ENCODE peak calls at places on chromosomes 11 and 22, in ten cellular contexts. Y, H, V, N, R, T, Z, C, X and S are unnamed samples.

GRCh38 chr11:96012086-96012824 is 88.3 kb upstream of the MTMR2 start:
- DNase-seq in N (no peak), T (peak; percentile 27), Z (peak; percentile 54), X (peak; percentile 90), C (peak; percentile 87), R (no peak), H (no peak), Y (peak; percentile 67), V (peak; percentile 69), S (no peak)

GRCh38 chr11:6321356-6321755 is 1.1 kb upstream of the CAVIN3 start:
- DNase-seq in N (no peak), Y (no peak), H (no peak), R (no peak), Z (no peak), V (no peak), X (no peak), C (no peak), T (no peak), S (peak; percentile 24)

GRCh38 chr11:68212421-68213134 is 518 bp downstream of the KMT5B start:
- DNase-seq in Y (peak; percentile 55), C (peak; percentile 78), R (peak; percentile 43), Z (peak; percentile 75), V (peak; percentile 89), T (peak; percentile 55), N (peak; percentile 75), X (peak; percentile 78), H (peak; percentile 71), S (peak; percentile 72)

GRCh38 chr22:11628651-11629511 is 3899.1 kb upstream of the OR11H1 start:
- DNase-seq in Z (no peak), R (no peak), H (no peak), Y (no peak), C (no peak), N (no peak), T (no peak), V (no peak), X (no peak), S (no peak)

GRCh38 chr11:95451682-95452081 is 220.7 kb upstream of the SESN3 start:
- DNase-seq in V (no peak), Z (peak; percentile 73), N (no peak), T (no peak), H (no peak), C (no peak), X (peak; percentile 70), R (peak; percentile 13), Y (no peak), S (no peak)

GRCh38 chr11:44290206-44290605 is 19.7 kb downstream of the ALX4 start:
- DNase-seq in V (no peak), R (no peak), H (no peak), C (no peak), Z (no peak), N (no peak), T (no peak), X (no peak), Y (no peak), S (no peak)

GRCh38 chr11:113273720-113274119 is 40.7 kb upstream of the TTC12 start:
- DNase-seq in V (no peak), T (no peak), N (no peak), Y (no peak), H (no peak), Z (no peak), X (no peak), R (no peak), C (no peak), S (no peak)

GRCh38 chr22:19744350-19745006 is 16.1 kb upstream of the TBX1 start:
- DNase-seq in V (no peak), Z (no peak), X (no peak), N (no peak), R (no peak), H (no peak), Y (no peak), C (no peak), T (no peak), S (no peak)

GRCh38 chr11:211741-212140 is 4.2 kb downstream of the RIC8A start:
- DNase-seq in T (no peak), N (no peak), Z (no peak), V (no peak), C (no peak), Y (no peak), R (no peak), H (no peak), X (no peak), S (no peak)
- H3K27ac ChIP-seq in T (no peak overlapping the region), N (no peak overlapping the region), Z (no peak overlapping the region), V (no peak overlapping the region), C (no peak overlapping the region), Y (no peak overlapping the region), R (no peak overlapping the region), H (no peak overlapping the region), X (no peak overlapping the region), S (no peak overlapping the region)

GRCh38 chr22:22866381-22867111 is 21.1 kb upstream of the IGLL5 start:
- DNase-seq in C (no peak), N (no peak), X (peak; percentile 18), V (no peak), Y (no peak), T (peak; percentile 44), Z (no peak), R (no peak), H (no peak), S (no peak)

GRCh38 chr22:22867996-22868715 is 19.5 kb upstream of the IGLL5 start:
- DNase-seq in H (no peak), Y (no peak), Z (no peak), X (no peak), T (no peak), V (no peak), R (no peak), N (no peak), C (no peak), S (no peak)

GRCh38 chr22:22871536-22872278 is 15.9 kb upstream of the IGLL5 start:
- DNase-seq in X (no peak), C (no peak), N (no peak), Z (no peak), Y (no peak), V (no peak), T (no peak), R (no peak), H (no peak), S (no peak)

GRCh38 chr22:22872722-22873708 is 14.6 kb upstream of the IGLL5 start:
- DNase-seq in Y (no peak), Z (no peak), H (no peak), R (no peak), N (no peak), X (no peak), V (no peak), C (no peak), T (no peak), S (no peak)

DNA sequence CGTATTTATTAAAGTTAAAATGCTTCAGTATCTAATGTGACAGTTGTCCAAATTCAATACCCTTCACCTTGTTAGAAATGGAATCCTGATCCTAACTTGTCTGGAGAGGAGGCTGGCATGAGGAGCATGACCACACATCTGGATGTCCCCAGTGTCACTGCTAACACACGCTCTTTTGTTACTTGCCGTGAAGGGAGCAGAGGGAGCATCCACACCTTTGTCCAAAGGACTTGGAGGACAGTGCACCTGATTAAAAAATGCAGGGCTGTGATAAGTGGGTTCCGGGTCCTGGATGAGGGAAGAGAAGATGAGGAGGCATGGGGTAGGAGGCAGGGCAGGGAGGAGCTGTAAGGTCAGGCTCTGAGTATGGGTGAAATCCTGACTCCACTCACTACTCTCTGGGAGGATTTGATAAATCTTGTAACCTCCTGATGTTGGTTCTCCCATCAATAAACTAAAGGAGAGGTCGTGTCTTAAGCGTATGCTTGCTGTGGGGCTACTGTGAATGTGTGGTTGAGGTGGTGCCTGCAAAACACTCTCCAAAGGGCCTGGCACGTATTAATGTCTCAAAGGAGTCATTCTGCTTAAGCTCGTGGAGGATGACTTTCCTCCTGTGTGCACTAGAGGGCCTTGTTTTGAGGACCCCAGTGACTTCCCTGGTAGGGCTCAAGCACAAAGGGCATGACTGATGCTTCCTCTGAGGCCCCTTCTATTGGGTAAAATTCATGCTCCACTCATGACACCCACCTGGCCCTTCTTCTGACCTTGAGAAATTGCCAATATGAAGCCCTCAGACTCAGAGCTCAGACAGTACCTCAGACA is 16.8 kb upstream of the IGLL5 start:
- DNase-seq in Z (no peak), X (no peak), N (no peak), C (no peak), V (peak; percentile 63), Y (no peak), R (no peak), H (no peak), T (no peak), S (no peak)
- TF ChIP-seq CTCF in Z (peak; percentile 4), X (peak; percentile 2), N (no peak), C (no peak), V (peak; percentile 34), Y (peak; percentile 55), R (no peak), H (no peak), T (no peak), S (no peak)

GRCh38 chr11:119726150-119726553 is 2.8 kb downstream of the NECTIN1 start:
- DNase-seq in R (no peak), Y (no peak), V (no peak), N (no peak), T (no peak), Z (no peak), X (no peak), H (no peak), C (no peak), S (no peak)

GRCh38 chr11:119723243-119723951 is 5.6 kb downstream of the NECTIN1 start:
- DNase-seq in V (no peak), T (no peak), N (no peak), Y (peak; percentile 39), C (no peak), X (no peak), H (no peak), Z (no peak), R (no peak), S (no peak)

GRCh38 chr11:119726585-119727522 is 2.1 kb downstream of the NECTIN1 start:
- DNase-seq in Z (no peak), R (no peak), H (no peak), N (no peak), V (peak; percentile 92), T (no peak), X (no peak), Y (peak; percentile 61), C (no peak), S (no peak)

GRCh38 chr11:119723952-119724325 is 5.1 kb downstream of the NECTIN1 start:
- DNase-seq in R (no peak), H (no peak), C (no peak), N (no peak), V (no peak), Z (no peak), X (no peak), T (no peak), Y (no peak), S (no peak)

DNA sequence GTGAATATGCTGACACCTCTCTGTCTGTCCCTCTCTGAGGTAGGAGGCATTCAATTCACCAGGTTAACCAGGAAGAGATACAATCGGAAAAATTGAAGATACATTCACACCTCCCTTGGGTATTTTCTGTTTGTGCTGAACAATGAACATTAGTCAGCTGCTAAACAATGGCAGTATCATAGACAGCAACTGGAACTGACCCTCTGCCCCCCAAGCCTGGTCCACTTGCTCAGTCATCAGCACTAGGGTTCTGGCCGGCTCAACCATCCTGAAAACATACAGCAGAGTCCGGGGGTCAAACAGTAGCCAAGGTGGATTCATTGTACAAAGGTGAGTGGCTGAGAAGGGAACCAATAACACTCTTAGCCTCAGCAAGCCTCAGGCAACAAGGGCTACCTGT is 4.0 kb downstream of the NECTIN1 start:
- DNase-seq in N (no peak), C (no peak), Z (no peak), H (no peak), T (no peak), R (no peak), Y (no peak), V (no peak), X (no peak), S (no peak)
- H3K27ac ChIP-seq in N (no peak overlapping the region), C (no peak overlapping the region), Z (no peak overlapping the region), H (no peak overlapping the region), T (no peak overlapping the region), R (no peak overlapping the region), Y (no peak overlapping the region), V (no peak overlapping the region), X (no peak overlapping the region), S (no peak overlapping the region)

DNA sequence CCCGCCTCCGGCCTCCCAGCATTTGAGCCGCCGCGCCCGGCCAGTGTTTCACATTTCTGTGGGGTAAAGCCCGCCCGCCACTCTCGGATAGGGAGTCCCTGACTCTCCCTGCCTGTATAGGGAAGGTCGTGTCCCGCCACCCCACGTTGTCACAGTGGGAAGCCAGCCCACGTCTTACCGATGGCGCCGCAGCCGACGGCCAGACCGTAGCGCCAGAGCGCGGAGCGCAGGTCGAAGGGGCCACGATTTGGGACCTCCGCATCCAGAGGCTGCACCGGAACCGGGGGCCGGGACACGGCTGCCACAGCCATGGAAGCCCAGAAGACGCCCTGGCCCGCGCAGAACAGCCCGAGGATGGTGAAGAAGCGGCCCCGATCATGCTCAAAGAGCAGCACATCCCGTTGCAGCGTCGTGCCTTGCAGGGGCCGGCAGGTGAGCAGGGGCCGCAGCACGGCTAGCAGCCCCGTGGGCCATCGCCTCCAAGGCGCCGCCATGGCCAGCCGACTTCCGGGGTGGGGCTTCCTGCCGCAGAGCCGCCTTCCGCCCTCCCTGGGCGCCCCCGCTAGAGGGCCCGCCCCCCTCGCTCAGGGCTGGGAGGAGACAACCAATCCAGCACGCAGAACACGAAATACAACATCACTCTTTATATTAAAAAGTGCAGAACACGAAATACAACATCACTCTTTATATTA is at the start of gene TMEM223:
- DNase-seq in T (peak; percentile 79), H (peak; percentile 80), Z (peak; percentile 72), N (peak; percentile 92), C (peak; percentile 71), V (peak; percentile 94), Y (peak; percentile 88), X (peak; percentile 75), R (no peak), S (peak; percentile 90)
- TF ChIP-seq CTCF in T (peak; percentile 32), H (no peak), Z (peak; percentile 10), N (no peak), C (no peak), V (no peak), Y (no peak), X (no peak), R (no peak), S (peak; percentile 21)